ENCODE peak calls at places on chromosomes 3 and 15, in seven cellular contexts. P is lower lobe of right lung, N is heart right ventricle, D is endothelial cell of umbilical vein, C is foreskin fibroblast, J is fibroblast of lung, Q is hepatocyte. L is an unnamed sample.
A peak's percentile ranks its signal among the peaks of the same experiment; 100 is the strongest.

GRCh38 chr3:58414538-58415197 is 19.0 kb downstream of the PDHB start:
- DNase-seq in N (peak; percentile 38), P (no peak), J (peak; percentile 51), Q (peak; percentile 62), D (peak; percentile 79), C (peak; percentile 80), L (no peak)

GRCh38 chr3:161351330-161351729 is 20.0 kb downstream of the SPTSSB start:
- DNase-seq in C (peak; percentile 16), J (no peak), D (no peak), P (no peak), N (no peak), Q (no peak), L (no peak)

GRCh38 chr3:102122527-102122926 is 273.2 kb downstream of the NFKBIZ start:
- DNase-seq in P (no peak), C (no peak), Q (no peak), N (no peak), D (no peak), J (no peak), L (no peak)

GRCh38 chr3:135807879-135808278 is 157.6 kb upstream of the PPP2R3A start:
- DNase-seq in J (no peak), Q (no peak), N (no peak), D (no peak), C (no peak), P (no peak), L (no peak)

GRCh38 chr15:40303576-40303975 is 4.2 kb downstream of the PLCB2 start:
- DNase-seq in J (no peak), N (no peak), D (no peak), C (no peak), Q (no peak), P (no peak), L (no peak)

GRCh38 chr3:77042892-77043291 is 3.0 kb downstream of the ROBO2 start:
- DNase-seq in D (no peak), J (no peak), N (no peak), P (no peak), C (peak; percentile 61), Q (peak; percentile 7), L (no peak)

GRCh38 chr3:101720851-101721649 is 3.4 kb upstream of the CEP97 start:
- DNase-seq in C (peak; percentile 85), Q (no peak), D (no peak), P (no peak), J (peak; percentile 29), N (no peak), L (peak; percentile 29)

GRCh38 chr3:151813777-151814176 is at the start of gene AADAC:
- DNase-seq in N (no peak), Q (no peak), J (no peak), C (peak; percentile 45), D (no peak), P (no peak), L (no peak)

GRCh38 chr3:24048843-24049242 is 103.8 kb downstream of the NR1D2 start:
- DNase-seq in J (no peak), N (no peak), Q (no peak), C (peak; percentile 84), D (no peak), P (no peak), L (peak; percentile 42)

GRCh38 chr3:142210144-142210543 is 15.2 kb downstream of the GK5 start:
- DNase-seq in D (peak; percentile 75), J (no peak), Q (no peak), P (no peak), N (no peak), C (peak; percentile 17), L (no peak)

GRCh38 chr3:159007331-159007730 is 205.5 kb downstream of the MFSD1 start:
- DNase-seq in N (no peak), D (no peak), Q (no peak), C (no peak), P (no peak), J (no peak), L (no peak)

GRCh38 chr3:8152826-8153418 is 348.7 kb upstream of the LMCD1 start:
- DNase-seq in C (no peak), Q (no peak), J (no peak), N (no peak), P (no peak), D (no peak), L (no peak)

GRCh38 chr15:98401029-98401428 is 247.3 kb upstream of the IGF1R start:
- DNase-seq in P (no peak), C (no peak), Q (no peak), J (no peak), D (no peak), N (no peak), L (no peak)

GRCh38 chr15:70837476-70837875 is 16.5 kb downstream of the LARP6 start:
- DNase-seq in D (no peak), C (no peak), Q (no peak), N (no peak), J (no peak), P (no peak), L (no peak)

GRCh38 chr15:38217788-38218609 is 34.6 kb upstream of the SPRED1 start:
- DNase-seq in P (no peak), N (no peak), Q (no peak), C (peak; percentile 53), J (peak; percentile 75), D (no peak), L (no peak)

GRCh38 chr15:62068787-62069170 is 2.0 kb downstream of the C2CD4A start:
- DNase-seq in P (no peak), Q (no peak), N (no peak), C (no peak), D (no peak), J (peak; percentile 10), L (no peak)

GRCh38 chr3:59783468-59783988 is 733.7 kb upstream of the CFAP20DC start:
- DNase-seq in D (no peak), P (no peak), N (no peak), Q (no peak), J (no peak), C (no peak), L (no peak)

DNA sequence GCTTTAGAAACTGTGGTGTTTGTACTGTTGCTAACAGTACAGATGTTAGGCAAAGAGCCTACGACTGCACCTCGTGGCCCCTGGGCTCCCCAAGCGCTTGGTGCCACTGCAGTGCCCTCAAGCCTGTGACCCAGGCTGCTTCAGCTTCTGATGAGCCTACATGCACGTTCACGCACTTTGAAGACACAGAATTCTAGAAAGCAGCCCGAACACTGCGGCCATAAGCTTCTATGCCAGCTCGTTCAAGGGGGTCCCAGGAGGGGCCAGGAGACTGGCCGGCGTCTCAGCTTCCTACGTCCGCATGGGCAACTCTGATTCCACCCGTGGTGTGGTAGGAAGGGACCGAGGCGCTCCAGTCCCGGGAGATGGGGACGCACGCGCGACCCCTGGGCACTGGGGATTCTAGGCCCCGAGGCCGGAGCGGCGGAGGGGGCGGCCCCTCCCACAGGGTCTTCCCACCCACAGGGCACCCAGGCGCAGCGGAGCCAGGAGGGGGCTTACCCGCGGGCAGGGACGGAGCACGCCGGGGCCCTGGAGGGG is 653 bp downstream of the MYO5C start:
- DNase-seq in J (no peak), C (no peak), N (no peak), P (no peak), Q (peak; percentile 22), D (peak; percentile 19), L (no peak)
- H3K4me3 ChIP-seq in J (no peak overlapping the region), C (no peak overlapping the region), N (peak overlapping the region; percentile 68), P (peak overlapping the region; percentile 62), Q (peak overlapping the region; percentile 56), D (peak overlapping the region; percentile 57), L (no peak overlapping the region)

GRCh38 chr15:90338483-90338980 is 13.6 kb upstream of the ZNF774 start:
- DNase-seq in Q (no peak), C (no peak), N (no peak), J (no peak), P (no peak), D (no peak), L (no peak)

GRCh38 chr15:90337256-90337655 is 14.8 kb upstream of the ZNF774 start:
- DNase-seq in Q (no peak), J (no peak), P (no peak), N (no peak), C (peak; percentile 27), D (no peak), L (no peak)

GRCh38 chr15:90342655-90343054 is 9.4 kb upstream of the ZNF774 start:
- DNase-seq in Q (no peak), P (no peak), D (peak; percentile 68), C (no peak), N (no peak), J (no peak), L (no peak)

GRCh38 chr15:90343391-90343790 is 8.7 kb upstream of the ZNF774 start:
- DNase-seq in N (no peak), D (peak; percentile 90), J (peak; percentile 47), Q (no peak), C (peak; percentile 70), P (no peak), L (no peak)

DNA sequence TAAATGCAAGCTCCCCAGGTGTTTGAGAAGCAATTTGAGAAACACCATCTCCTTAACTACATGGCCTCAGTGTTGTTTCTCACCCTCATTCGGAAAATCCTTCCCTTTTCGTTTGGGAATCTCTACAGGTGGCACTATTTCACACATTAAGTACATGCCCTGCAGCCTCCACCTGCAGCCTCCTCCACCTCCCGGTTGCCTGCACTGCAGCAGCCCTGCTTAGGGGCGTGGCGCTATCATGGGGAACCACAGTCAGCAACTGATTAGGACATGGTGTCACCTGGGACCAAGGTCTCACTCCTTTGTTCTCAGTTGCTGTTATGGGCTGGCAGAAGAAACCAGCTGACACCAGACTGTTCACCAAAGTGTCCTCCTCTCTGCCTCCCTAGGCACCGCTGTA is 11.7 kb upstream of the ZNF774 start:
- DNase-seq in D (no peak), Q (peak; percentile 40), N (no peak), J (no peak), P (no peak), C (no peak), L (no peak)
- TF ChIP-seq CTCF in D (no peak), Q (no peak), N (no peak), J (no peak), P (no peak), C (no peak), L (no peak)

DNA sequence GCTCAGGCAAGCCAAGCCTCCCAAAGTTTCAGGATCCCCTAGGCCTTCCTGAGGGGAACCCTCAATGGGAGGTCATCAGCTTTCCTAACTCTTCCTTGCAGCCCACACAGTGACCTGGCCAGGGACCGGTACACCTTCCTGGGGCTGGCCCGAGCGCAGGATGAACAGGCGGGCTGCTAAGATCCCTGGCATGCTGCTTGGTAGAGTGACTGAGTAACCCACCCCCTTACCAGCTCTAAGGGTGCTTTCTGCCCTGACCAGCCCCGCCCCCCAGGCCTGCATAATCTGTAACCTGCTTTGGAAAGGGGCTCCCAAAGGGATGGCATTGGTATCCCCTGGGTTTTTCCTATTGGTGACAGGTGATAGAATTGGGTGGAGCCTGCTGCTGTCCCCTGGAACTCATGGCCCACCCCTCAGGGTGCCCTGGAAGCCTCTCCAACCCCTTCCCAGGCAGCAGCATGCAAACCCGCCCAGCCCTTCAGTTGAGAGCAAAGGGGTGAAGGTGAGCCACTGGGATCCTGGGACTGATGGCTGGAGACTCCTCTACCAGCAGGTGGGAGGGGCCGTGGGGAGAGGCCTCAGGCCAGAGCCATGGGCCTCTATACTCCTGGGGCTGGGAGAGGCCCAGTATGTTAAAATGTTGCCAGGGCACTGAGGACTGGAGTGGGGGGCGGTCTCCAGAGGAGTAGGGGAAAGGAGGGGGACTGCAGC is 11.0 kb upstream of the KIF7 start:
- DNase-seq in Q (no peak), D (no peak), J (no peak), P (no peak), C (no peak), N (no peak), L (no peak)
- H3K4me3 ChIP-seq in Q (no peak overlapping the region), D (no peak overlapping the region), J (no peak overlapping the region), P (peak overlapping the region; percentile 57), C (peak overlapping the region; percentile 36), N (peak overlapping the region; percentile 57), L (peak overlapping the region; percentile 10)

DNA sequence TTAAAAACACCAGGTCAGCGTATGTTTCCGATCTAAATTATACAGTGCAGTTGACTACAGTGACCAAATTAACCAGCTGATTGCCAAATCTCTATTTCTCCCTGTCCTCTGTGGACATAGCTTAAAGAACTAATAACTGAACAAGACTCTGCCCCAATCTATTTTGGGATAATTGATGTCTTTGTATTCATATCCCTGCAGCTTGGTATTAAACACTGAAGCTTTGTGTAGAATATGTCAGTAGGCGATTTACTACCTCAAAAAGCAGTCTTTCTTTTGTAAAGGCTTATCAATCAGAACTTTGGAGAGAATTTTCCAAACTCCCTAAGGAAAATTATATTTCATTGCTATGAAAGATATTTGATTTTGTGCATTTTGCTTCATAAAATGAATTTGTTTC is 258.2 kb downstream of the SOX2 start:
- DNase-seq in P (no peak), Q (no peak), N (no peak), C (no peak), J (no peak), D (no peak), L (no peak)
- TF ChIP-seq CTCF in P (no peak), Q (no peak), N (no peak), C (no peak), J (no peak), D (no peak), L (no peak)